ENCODE peak calls at places on chromosomes 6 and 20, in four cellular contexts. N, T, D and R are unnamed samples.

GRCh38 chr6:70314240-70314639 is 11.4 kb upstream of the COL9A1 start:
- DNase-seq in N (peak; percentile 6), T (no peak), D (no peak), R (no peak)

GRCh38 chr20:61886721-61887658 is 178.7 kb downstream of the TAF4 start:
- DNase-seq in N (peak; percentile 46), T (peak; percentile 14), D (no peak), R (peak; percentile 54)

GRCh38 chr20:63009988-63010769 is 3.4 kb upstream of the BHLHE23 start:
- DNase-seq in N (no peak), T (no peak), D (peak; percentile 7), R (no peak)

GRCh38 chr20:1302578-1303541 is 26.1 kb downstream of the SDCBP2 start:
- DNase-seq in N (no peak), T (peak; percentile 85), D (peak; percentile 16), R (no peak)

GRCh38 chr6:35663447-35664235 is 25.1 kb downstream of the FKBP5 start:
- DNase-seq in N (peak; percentile 33), T (peak; percentile 50), D (peak; percentile 82), R (peak; percentile 12)

GRCh38 chr6:107679457-107679856 is 144.7 kb downstream of the SCML4 start:
- DNase-seq in N (peak; percentile 55), T (no peak), D (peak; percentile 34), R (no peak)

GRCh38 chr6:150373260-150373701 is 4.5 kb downstream of the IYD start:
- DNase-seq in N (peak; percentile 38), T (peak; percentile 62), D (peak; percentile 58), R (peak; percentile 63)

GRCh38 chr20:4504814-4505213 is 216.9 kb upstream of the PRND start:
- DNase-seq in N (no peak), T (no peak), D (no peak), R (no peak)

GRCh38 chr6:130473886-130474285 is 108.1 kb downstream of the TMEM200A start:
- DNase-seq in N (peak; percentile 31), T (peak; percentile 96), D (peak; percentile 75), R (peak; percentile 90)

GRCh38 chr20:49245921-49246740 is 26.9 kb downstream of the DDX27 start:
- DNase-seq in N (peak; percentile 62), T (peak; percentile 35), D (peak; percentile 31), R (peak; percentile 70)

GRCh38 chr6:135129139-135129867 is 51.8 kb upstream of the MYB start:
- DNase-seq in N (no peak), T (no peak), D (no peak), R (no peak)

GRCh38 chr20:62350098-62350628 is 16.9 kb downstream of the LAMA5 start:
- DNase-seq in N (no peak), T (peak; percentile 94), D (no peak), R (peak; percentile 96)

GRCh38 chr6:107690864-107691661 is 133.1 kb downstream of the SCML4 start:
- DNase-seq in N (peak; percentile 82), T (no peak), D (peak; percentile 75), R (no peak)

GRCh38 chr6:125952764-125953501 is 3.6 kb upstream of the HINT3 start:
- DNase-seq in N (no peak), T (peak; percentile 34), D (no peak), R (peak; percentile 23)

GRCh38 chr20:3935295-3935955 is 46.2 kb downstream of the PANK2 start:
- DNase-seq in N (peak; percentile 34), T (no peak), D (no peak), R (no peak)

GRCh38 chr6:96391776-96392175 is 129.8 kb upstream of the UFL1 start:
- DNase-seq in N (no peak), T (no peak), D (peak; percentile 7), R (peak; percentile 40)

GRCh38 chr6:259901-260508 is 32.3 kb upstream of the DUSP22 start:
- DNase-seq in N (no peak), T (no peak), D (no peak), R (no peak)
- H3K4me1 ChIP-seq in N (no peaks in the 10 kb centered on the region), T (no peaks in the 10 kb centered on the region), D (no peaks in the 10 kb centered on the region), R (no peaks in the 10 kb centered on the region)

GRCh38 chr20:30488941-30489601 is 768.4 kb upstream of the DEFB115 start:
- DNase-seq in N (no peak), T (no peak), D (no peak), R (no peak)
- TF ChIP-seq EZH2 in N (no peak), T (no peak), D (no peak), R (no peak)

GRCh38 chr6:33788694-33789549 is at the start of gene LEMD2:
- DNase-seq in N (peak; percentile 95), T (peak; percentile 88), D (peak; percentile 84), R (peak; percentile 92)
- H3K4me1 ChIP-seq in N (peaks cover 8% of the 10 kb centered on the region), T (peaks cover 25% of the 10 kb centered on the region), D (peaks cover 34% of the 10 kb centered on the region), R (peaks cover 35% of the 10 kb centered on the region)

GRCh38 chr20:52102559-52102958 is 89.0 kb downstream of the ZFP64 start:
- DNase-seq in N (no peak), T (no peak), D (no peak), R (no peak)

GRCh38 chr20:52102126-52102525 is 89.5 kb downstream of the ZFP64 start:
- DNase-seq in N (no peak), T (no peak), D (no peak), R (no peak)

GRCh38 chr20:52104546-52105044 is 87.0 kb downstream of the ZFP64 start:
- DNase-seq in N (peak; percentile 19), T (no peak), D (peak; percentile 23), R (no peak)

GRCh38 chr20:52103911-52104545 is 87.6 kb downstream of the ZFP64 start:
- DNase-seq in N (peak; percentile 24), T (no peak), D (peak; percentile 13), R (no peak)

DNA sequence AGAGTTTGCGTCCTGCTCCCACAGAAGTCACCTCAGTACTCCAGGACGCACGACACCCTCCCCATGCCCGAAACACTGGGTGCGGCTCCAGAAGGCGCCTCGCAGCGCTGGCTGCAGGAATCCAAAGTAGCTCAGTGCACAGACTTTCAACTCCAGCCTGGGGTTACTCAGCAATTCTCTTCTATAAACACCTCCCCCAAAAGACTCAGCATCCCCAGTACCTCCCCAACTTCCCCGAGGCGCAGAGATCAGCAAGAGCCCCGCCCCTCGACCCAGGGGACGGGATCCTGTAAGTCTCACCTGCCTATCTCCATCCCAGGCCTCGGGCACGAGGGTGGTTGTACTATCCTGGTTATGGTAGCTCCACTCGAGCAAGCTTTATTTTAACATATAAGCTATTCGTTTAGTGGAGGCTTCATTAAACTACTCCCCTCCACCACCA is 88.1 kb downstream of the ZFP64 start:
- DNase-seq in N (peak; percentile 26), T (no peak), D (peak; percentile 47), R (no peak)
- TF ChIP-seq EZH2 in N (no peak), T (no peak), D (no peak), R (no peak)

GRCh38 chr6:98831057-98832031 is 3.0 kb upstream of the POU3F2 start:
- DNase-seq in N (no peak), T (no peak), D (no peak), R (no peak)
- H3K4me1 ChIP-seq in N (peaks cover 6% of the 10 kb centered on the region), T (peaks cover 38% of the 10 kb centered on the region), D (peaks cover 35% of the 10 kb centered on the region), R (no peaks in the 10 kb centered on the region)

DNA sequence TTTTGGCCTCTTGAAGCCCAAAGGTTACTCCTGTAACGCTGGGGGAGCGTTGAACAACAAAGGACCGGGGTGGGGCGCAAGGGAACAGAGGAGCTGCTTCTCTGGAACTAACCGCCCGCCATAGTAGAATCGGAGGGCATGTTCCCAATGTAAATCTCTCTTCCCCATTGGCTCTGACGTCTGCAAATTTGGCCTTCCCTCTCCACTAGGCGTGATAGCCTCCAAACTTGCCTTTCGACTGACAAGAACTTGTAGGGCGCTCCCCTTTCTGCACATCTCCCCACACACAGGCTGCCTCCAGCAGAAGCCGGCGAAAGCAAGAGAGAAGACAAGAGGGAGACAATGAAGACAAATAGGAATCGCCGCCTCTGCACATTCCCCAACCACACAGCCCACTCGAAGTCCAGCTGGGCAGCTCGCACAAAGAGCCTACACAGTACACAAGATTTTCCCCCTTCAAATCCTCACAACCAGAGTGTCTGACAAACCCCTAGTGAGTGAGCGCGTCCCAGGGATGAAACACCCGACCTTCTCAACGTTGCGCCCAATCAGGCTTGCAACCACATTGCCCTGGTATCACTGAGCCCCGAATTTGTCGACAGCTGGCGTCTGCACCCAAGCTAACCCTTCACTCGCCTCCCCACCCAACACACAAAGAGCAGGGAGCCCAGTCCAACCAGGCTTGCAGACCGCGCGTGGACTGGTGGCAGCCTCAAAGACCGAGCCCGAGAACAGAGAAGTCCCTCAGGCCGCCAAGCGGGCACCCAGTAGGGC is 1.5 kb upstream of the COL12A1 start:
- DNase-seq in N (peak; percentile 62), T (no peak), D (peak; percentile 47), R (no peak)
- TF ChIP-seq EZH2 in N (no peak), T (no peak), D (no peak), R (no peak)